ENCODE peak calls at places on chromosomes 6 and 20, in seven cellular contexts. G is HepG2, U is HCT116, Y is SK-N-SH, X is GM12878, V is H1, K is K562. C is an unnamed sample.
A peak's percentile ranks its signal among the peaks of the same experiment; 100 is the strongest.

GRCh38 chr6:27839303-27840081 is 72.7 kb downstream of the OR2B2 start:
- DNase-seq in V (no peak), K (no peak), G (peak; percentile 59), Y (peak; percentile 32), U (no peak), X (no peak), C (no peak)

GRCh38 chr20:39800548-39800947 is 838.4 kb downstream of the DHX35 start:
- DNase-seq in X (peak; percentile 26), Y (no peak), U (no peak), V (no peak), K (no peak), G (no peak), C (no peak)

GRCh38 chr20:52129611-52130010 is 62.0 kb downstream of the ZFP64 start:
- DNase-seq in U (no peak), V (no peak), Y (no peak), K (no peak), G (no peak), X (no peak), C (no peak)

GRCh38 chr6:40877362-40877761 is 161.7 kb downstream of the UNC5CL start:
- DNase-seq in G (no peak), Y (no peak), V (no peak), X (no peak), U (no peak), K (no peak), C (no peak)

GRCh38 chr6:6665505-6665904 is 77.0 kb downstream of the LY86 start:
- DNase-seq in K (no peak), V (no peak), G (no peak), X (no peak), Y (no peak), U (no peak), C (no peak)

GRCh38 chr6:161353208-161353613 is 79.3 kb upstream of the AGPAT4 start:
- DNase-seq in X (no peak), K (peak; percentile 54), G (peak; percentile 46), U (peak; percentile 52), V (peak; percentile 78), Y (peak; percentile 52), C (no peak)

GRCh38 chr6:170440437-170440836 is 112.7 kb downstream of the PSMB1 start:
- DNase-seq in G (no peak), Y (peak; percentile 24), V (no peak), U (no peak), K (no peak), X (no peak), C (no peak)

GRCh38 chr20:11766961-11767360 is 150.7 kb upstream of the BTBD3 start:
- DNase-seq in U (no peak), Y (no peak), V (no peak), X (no peak), G (no peak), K (no peak), C (no peak)

GRCh38 chr6:38528196-38528965 is 111.3 kb downstream of the BTBD9 start:
- DNase-seq in U (no peak), Y (no peak), G (no peak), K (no peak), V (no peak), X (no peak), C (no peak)

GRCh38 chr6:151699719-151700118 is 107.8 kb upstream of the ESR1 start:
- DNase-seq in Y (no peak), G (no peak), U (no peak), V (no peak), X (no peak), K (no peak), C (no peak)

GRCh38 chr20:57943291-57943690 is 233.5 kb upstream of the PMEPA1 start:
- DNase-seq in K (no peak), Y (no peak), G (no peak), X (no peak), V (no peak), U (no peak), C (no peak)

GRCh38 chr20:25336561-25337422 is 53.8 kb downstream of the ABHD12 start:
- DNase-seq in G (peak; percentile 82), U (no peak), V (peak; percentile 57), K (no peak), Y (no peak), X (no peak), C (peak; percentile 63)

GRCh38 chr6:35148167-35148741 is 7.1 kb upstream of the TCP11 start:
- DNase-seq in X (peak; percentile 32), U (no peak), K (no peak), V (peak; percentile 60), Y (no peak), G (no peak), C (no peak)

GRCh38 chr20:17565164-17565845 is 4.6 kb upstream of the DSTN start:
- DNase-seq in G (no peak), Y (no peak), U (no peak), X (no peak), K (no peak), V (no peak), C (no peak)

GRCh38 chr6:11459002-11459658 is 78.4 kb upstream of the TMEM170B start:
- DNase-seq in X (peak; percentile 90), V (no peak), G (no peak), Y (no peak), K (no peak), U (no peak), C (no peak)

GRCh38 chr20:20864346-20865096 is 152.1 kb upstream of the RALGAPA2 start:
- DNase-seq in G (peak; percentile 76), U (no peak), V (no peak), X (no peak), K (no peak), Y (no peak), C (peak; percentile 55)

GRCh38 chr6:164167873-164168405 is 753.4 kb downstream of the QKI start:
- DNase-seq in V (no peak), X (no peak), K (no peak), U (no peak), G (no peak), Y (peak; percentile 68), C (no peak)

GRCh38 chr6:37516076-37516919 is 16.6 kb upstream of the CCDC167 start:
- DNase-seq in K (no peak), U (no peak), Y (peak; percentile 79), G (peak; percentile 39), X (peak; percentile 78), V (no peak), C (peak; percentile 48)

GRCh38 chr6:73299171-73300073 is 36.4 kb upstream of the KHDC1 start:
- DNase-seq in Y (peak; percentile 80), V (peak; percentile 54), K (no peak), G (no peak), U (no peak), X (no peak), C (no peak)

GRCh38 chr6:9581155-9581554 is 833.7 kb downstream of the TFAP2A start:
- DNase-seq in G (no peak), U (no peak), Y (no peak), K (no peak), V (no peak), X (no peak), C (no peak)

GRCh38 chr6:109477725-109478124 is 5.3 kb downstream of the ZBTB24 start:
- DNase-seq in U (no peak), K (no peak), X (no peak), V (no peak), Y (no peak), G (peak; percentile 40), C (no peak)

GRCh38 chr20:1108437-1108920 is 9.9 kb upstream of the PSMF1 start:
- DNase-seq in U (peak; percentile 26), Y (peak; percentile 73), V (peak; percentile 82), K (peak; percentile 52), X (no peak), G (peak; percentile 60), C (peak; percentile 39)

GRCh38 chr6:157326979-157327378 is 3.7 kb upstream of the TMEM242 start:
- DNase-seq in Y (no peak), U (no peak), K (no peak), X (no peak), V (no peak), G (peak; percentile 56), C (no peak)

GRCh38 chr6:112663705-112664104 is 316.6 kb downstream of the RFPL4B start:
- DNase-seq in G (no peak), U (no peak), V (no peak), Y (no peak), K (no peak), X (no peak), C (no peak)

GRCh38 chr6:112660626-112661025 is 313.5 kb downstream of the RFPL4B start:
- DNase-seq in G (no peak), K (no peak), U (no peak), V (no peak), X (no peak), Y (no peak), C (no peak)

GRCh38 chr6:112665114-112665513 is 318.0 kb downstream of the RFPL4B start:
- DNase-seq in G (no peak), K (no peak), U (no peak), Y (no peak), X (no peak), V (no peak), C (no peak)

GRCh38 chr6:112667427-112667826 is 320.3 kb downstream of the RFPL4B start:
- DNase-seq in X (no peak), G (no peak), K (no peak), V (no peak), U (no peak), Y (no peak), C (no peak)

DNA sequence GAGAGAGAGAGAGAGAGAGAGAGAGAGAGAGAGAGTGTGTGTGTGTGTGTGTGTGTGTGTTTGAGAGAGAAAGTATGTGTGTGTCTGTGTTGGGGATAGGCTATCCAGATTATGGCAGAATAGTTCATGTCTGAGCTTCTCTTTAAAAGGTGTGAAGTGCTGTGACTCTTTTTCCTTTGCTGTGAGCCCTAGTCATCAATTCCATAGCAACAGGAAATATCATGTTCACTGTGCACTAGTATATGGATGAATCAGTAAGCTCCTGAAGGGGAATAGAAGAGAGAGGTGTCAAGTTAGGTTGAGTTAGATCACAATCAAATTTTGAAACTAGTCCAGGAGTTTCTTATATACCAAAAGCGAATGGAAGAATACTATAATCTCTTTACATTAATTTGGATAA is 318.7 kb downstream of the RFPL4B start:
- DNase-seq in Y (no peak), K (no peak), U (no peak), X (no peak), V (no peak), G (no peak), C (no peak)
- TF ChIP-seq JUND in Y (no peak), K (no peak), U (no peak), X (no peak), V (no peak), G (no peak), C (no peak)

GRCh38 chr6:13712485-13712990 is 903 bp upstream of the RANBP9 start:
- DNase-seq in V (no peak), U (no peak), X (no peak), G (no peak), K (no peak), Y (no peak), C (no peak)
- TF ChIP-seq JUND in V (no peak), U (no peak), X (no peak), G (no peak), K (no peak), Y (no peak), C (no peak)

GRCh38 chr20:5716953-5717352 is 33.2 kb upstream of the SHLD1 start:
- DNase-seq in X (no peak), G (no peak), Y (no peak), U (no peak), K (no peak), V (no peak), C (no peak)
- TF ChIP-seq JUND in X (no peak), G (no peak), Y (no peak), U (no peak), K (no peak), V (no peak), C (no peak)

DNA sequence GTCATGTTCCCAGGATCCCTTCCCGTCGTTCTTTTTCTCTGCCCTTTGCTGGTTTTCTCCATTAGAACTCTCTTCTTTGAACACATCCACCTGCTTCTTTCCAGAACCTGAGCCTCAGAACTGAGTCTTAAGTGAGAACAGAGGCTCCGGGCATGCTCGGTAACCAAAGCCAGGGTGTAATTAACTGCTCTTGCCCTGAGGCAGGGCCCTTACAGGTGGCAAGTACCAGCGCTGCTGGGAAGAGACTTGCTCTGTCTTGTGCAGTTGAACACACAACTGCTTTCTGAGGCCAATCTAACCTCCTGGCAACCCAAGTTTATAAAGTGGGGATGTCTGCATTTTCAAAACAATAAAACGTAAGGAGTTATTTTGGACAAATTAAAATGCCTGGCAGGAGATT is 12.3 kb upstream of the DEK start:
- DNase-seq in Y (no peak), X (no peak), K (no peak), G (no peak), U (no peak), V (no peak), C (peak; percentile 59)
- TF ChIP-seq JUND in Y (no peak), X (no peak), K (no peak), G (no peak), U (no peak), V (no peak), C (no peak)